ENCODE peak calls at places on chromosomes 2 and 18, in six cellular contexts. One of them, this sample, is unnamed.

GRCh38 chr2:109260886-109261700 is 132.1 kb downstream of the SH3RF3 start:
- DNase-seq in HepG2: peak; percentile 23
- DNase-seq in GM12878: no peak
- DNase-seq in HCT116: no peak
- DNase-seq in K562: no peak
- DNase-seq in H1: no peak
- DNase-seq in this sample: peak; percentile 22

GRCh38 chr18:49815927-49816326 is 2.6 kb upstream of the ACAA2 start:
- DNase-seq in GM12878: no peak
- DNase-seq in HCT116: no peak
- DNase-seq in H1: no peak
- DNase-seq in K562: no peak
- DNase-seq in HepG2: no peak
- DNase-seq in this sample: no peak

GRCh38 chr2:196131949-196132925 is 39.1 kb downstream of the STK17B start:
- DNase-seq in HepG2: no peak
- DNase-seq in HCT116: no peak
- DNase-seq in H1: no peak
- DNase-seq in GM12878: no peak
- DNase-seq in K562: no peak
- DNase-seq in this sample: no peak

GRCh38 chr2:85704800-85705679 is 10.9 kb downstream of the GNLY start:
- DNase-seq in H1: no peak
- DNase-seq in HCT116: no peak
- DNase-seq in K562: no peak
- DNase-seq in HepG2: no peak
- DNase-seq in GM12878: peak; percentile 63
- DNase-seq in this sample: no peak

GRCh38 chr2:145593991-145594702 is 1074.2 kb upstream of the ZEB2 start:
- DNase-seq in HepG2: no peak
- DNase-seq in HCT116: no peak
- DNase-seq in K562: peak; percentile 24
- DNase-seq in GM12878: no peak
- DNase-seq in H1: no peak
- DNase-seq in this sample: no peak

GRCh38 chr2:147260243-147260642 is 584.6 kb upstream of the ACVR2A start:
- DNase-seq in K562: no peak
- DNase-seq in H1: no peak
- DNase-seq in HepG2: no peak
- DNase-seq in GM12878: no peak
- DNase-seq in HCT116: no peak
- DNase-seq in this sample: no peak

GRCh38 chr2:3223080-3223923 is 154.3 kb downstream of the EIPR1 start:
- DNase-seq in GM12878: peak; percentile 91
- DNase-seq in HCT116: no peak
- DNase-seq in K562: no peak
- DNase-seq in H1: no peak
- DNase-seq in HepG2: no peak
- DNase-seq in this sample: no peak

GRCh38 chr18:332007-332406 is 64.2 kb upstream of the THOC1 start:
- DNase-seq in HepG2: no peak
- DNase-seq in H1: no peak
- DNase-seq in HCT116: no peak
- DNase-seq in K562: no peak
- DNase-seq in GM12878: no peak
- DNase-seq in this sample: no peak

GRCh38 chr2:17104454-17104853 is 413.8 kb downstream of the RAD51AP2 start:
- DNase-seq in HCT116: no peak
- DNase-seq in HepG2: no peak
- DNase-seq in K562: no peak
- DNase-seq in GM12878: no peak
- DNase-seq in H1: no peak
- DNase-seq in this sample: no peak

GRCh38 chr2:158464426-158465281 is 7.9 kb downstream of the PKP4 start:
- DNase-seq in HepG2: peak; percentile 40
- DNase-seq in GM12878: no peak
- DNase-seq in K562: peak; percentile 50
- DNase-seq in H1: no peak
- DNase-seq in HCT116: no peak
- DNase-seq in this sample: no peak

GRCh38 chr2:85538507-85539360 is at the start of gene MAT2A:
- DNase-seq in HCT116: peak; percentile 89
- DNase-seq in K562: peak; percentile 88
- DNase-seq in H1: peak; percentile 99
- DNase-seq in HepG2: peak; percentile 91
- DNase-seq in GM12878: peak; percentile 56
- DNase-seq in this sample: peak; percentile 94

GRCh38 chr2:24490674-24491625 is at the start of gene NCOA1:
- DNase-seq in H1: peak; percentile 89
- DNase-seq in HCT116: peak; percentile 75
- DNase-seq in HepG2: peak; percentile 75
- DNase-seq in GM12878: no peak
- DNase-seq in K562: peak; percentile 89
- DNase-seq in this sample: peak; percentile 91

GRCh38 chr2:195513119-195513518 is 143.9 kb upstream of the SLC39A10 start:
- DNase-seq in H1: no peak
- DNase-seq in HCT116: no peak
- DNase-seq in HepG2: no peak
- DNase-seq in GM12878: no peak
- DNase-seq in K562: no peak
- DNase-seq in this sample: no peak

GRCh38 chr2:160694631-160695030 is 201.0 kb upstream of the RBMS1 start:
- DNase-seq in HCT116: no peak
- DNase-seq in K562: no peak
- DNase-seq in H1: no peak
- DNase-seq in HepG2: no peak
- DNase-seq in GM12878: no peak
- DNase-seq in this sample: no peak

GRCh38 chr18:61887838-61888237 is 5.0 kb downstream of the RNF152 start:
- DNase-seq in K562: no peak
- DNase-seq in H1: no peak
- DNase-seq in HepG2: no peak
- DNase-seq in GM12878: no peak
- DNase-seq in HCT116: no peak
- DNase-seq in this sample: no peak

GRCh38 chr2:239201884-239202283 is 198.9 kb downstream of the HDAC4 start:
- DNase-seq in H1: no peak
- DNase-seq in K562: no peak
- DNase-seq in HepG2: no peak
- DNase-seq in GM12878: no peak
- DNase-seq in HCT116: no peak
- DNase-seq in this sample: no peak

GRCh38 chr2:200373973-200374416 is 67.5 kb downstream of the SPATS2L start:
- DNase-seq in H1: no peak
- DNase-seq in GM12878: peak; percentile 68
- DNase-seq in HCT116: no peak
- DNase-seq in K562: no peak
- DNase-seq in HepG2: peak; percentile 25
- DNase-seq in this sample: no peak

GRCh38 chr2:16047701-16048100 is 107.4 kb downstream of the MYCN start:
- DNase-seq in GM12878: no peak
- DNase-seq in HepG2: no peak
- DNase-seq in K562: no peak
- DNase-seq in H1: no peak
- DNase-seq in HCT116: no peak
- DNase-seq in this sample: no peak

GRCh38 chr2:53594586-53594918 is 173.1 kb upstream of the CHAC2 start:
- DNase-seq in K562: no peak
- DNase-seq in HepG2: no peak
- DNase-seq in GM12878: no peak
- DNase-seq in H1: no peak
- DNase-seq in HCT116: no peak
- DNase-seq in this sample: no peak

GRCh38 chr2:61255580-61256437 is 93.8 kb downstream of the C2orf74 start:
- DNase-seq in K562: no peak
- DNase-seq in HepG2: peak; percentile 64
- DNase-seq in HCT116: no peak
- DNase-seq in GM12878: no peak
- DNase-seq in H1: no peak
- DNase-seq in this sample: no peak

GRCh38 chr18:56021136-56021813 is 433.3 kb upstream of the TCF4 start:
- DNase-seq in H1: no peak
- DNase-seq in K562: no peak
- DNase-seq in HepG2: no peak
- DNase-seq in GM12878: no peak
- DNase-seq in HCT116: no peak
- DNase-seq in this sample: no peak

GRCh38 chr18:62279561-62279960 is 45.5 kb upstream of the TNFRSF11A start:
- DNase-seq in K562: no peak
- DNase-seq in HepG2: no peak
- DNase-seq in GM12878: no peak
- DNase-seq in HCT116: no peak
- DNase-seq in H1: no peak
- DNase-seq in this sample: no peak

DNA sequence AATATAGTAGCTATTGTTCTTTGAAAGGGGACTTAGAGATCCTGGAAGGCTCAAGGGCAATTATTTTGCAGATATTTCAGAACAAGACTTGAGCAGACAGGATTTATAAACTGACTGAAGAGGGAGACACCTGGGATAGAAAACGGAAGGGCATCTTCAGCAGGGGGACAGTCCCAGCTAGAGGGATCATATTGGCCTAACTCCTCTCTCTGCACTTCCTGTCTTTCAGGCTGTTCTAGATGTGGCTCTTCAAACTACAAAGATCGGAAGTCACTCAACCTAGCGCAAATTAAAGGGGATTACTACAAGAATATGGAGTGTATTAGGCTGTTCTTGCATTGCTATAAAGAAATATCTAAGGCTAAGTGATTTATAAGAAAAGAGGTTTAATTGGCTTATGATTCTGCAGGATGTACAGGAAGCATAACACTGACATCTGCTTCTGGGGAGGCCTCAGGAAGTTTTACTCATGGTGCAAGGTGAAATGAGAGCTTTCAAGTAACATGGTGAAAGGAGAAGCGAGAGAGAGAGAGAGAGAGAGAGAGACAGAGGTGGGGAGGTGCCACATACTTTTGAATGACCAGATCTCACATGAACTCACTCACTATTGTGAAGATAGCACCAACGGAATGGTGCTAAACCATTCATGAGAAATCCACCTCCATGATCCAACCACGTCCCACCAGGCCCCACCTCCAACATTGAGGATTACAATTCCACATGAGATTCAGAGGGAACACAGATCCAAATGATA is 5.3 kb upstream of the CTIF start:
- DNase-seq in K562: no peak
- DNase-seq in HepG2: no peak
- DNase-seq in HCT116: no peak
- DNase-seq in GM12878: peak; percentile 5
- DNase-seq in H1: no peak
- DNase-seq in this sample: no peak
- TF ChIP-seq ZNF274 in K562: no peak
- TF ChIP-seq ZNF274 in HepG2: no peak
- TF ChIP-seq ZNF274 in HCT116: no peak
- TF ChIP-seq ZNF274 in GM12878: no peak
- TF ChIP-seq ZNF274 in H1: no peak
- TF ChIP-seq ZNF274 in this sample: no peak

DNA sequence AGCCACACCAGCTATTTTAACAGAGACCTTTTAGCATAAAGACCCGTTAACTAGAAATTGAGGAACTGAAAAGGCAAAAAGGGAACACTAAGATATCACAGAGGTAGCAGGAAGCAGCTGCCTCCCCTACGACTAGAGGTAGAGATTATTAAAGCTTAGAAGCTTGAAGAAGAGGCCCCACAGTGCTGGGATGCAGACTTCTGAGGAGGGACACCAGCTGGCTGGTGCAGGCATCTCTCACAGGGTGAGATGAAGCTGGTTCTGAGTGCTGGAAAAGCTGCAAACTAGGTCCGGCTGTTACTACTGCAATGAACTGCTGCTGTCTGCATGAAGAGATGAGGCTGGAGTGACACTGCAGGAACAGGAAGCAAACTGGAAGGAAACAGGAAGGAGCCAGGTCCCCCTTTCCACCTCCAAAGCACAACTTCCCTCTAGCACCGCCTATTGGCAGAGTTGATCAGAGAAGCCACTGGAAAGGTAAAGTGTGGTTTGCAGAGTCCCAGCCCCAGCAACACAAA is 61.2 kb upstream of the MRPS9 start:
- DNase-seq in K562: peak; percentile 27
- DNase-seq in HepG2: peak; percentile 33
- DNase-seq in GM12878: peak; percentile 62
- DNase-seq in HCT116: peak; percentile 40
- DNase-seq in H1: peak; percentile 63
- DNase-seq in this sample: no peak
- TF ChIP-seq ZNF274 in K562: no peak
- TF ChIP-seq ZNF274 in HepG2: no peak
- TF ChIP-seq ZNF274 in GM12878: no peak
- TF ChIP-seq ZNF274 in HCT116: no peak
- TF ChIP-seq ZNF274 in H1: no peak
- TF ChIP-seq ZNF274 in this sample: no peak

GRCh38 chr2:55014962-55015939 is 35.0 kb downstream of the RTN4 start:
- DNase-seq in H1: no peak
- DNase-seq in HepG2: peak; percentile 91
- DNase-seq in K562: no peak
- DNase-seq in GM12878: no peak
- DNase-seq in HCT116: peak; percentile 54
- DNase-seq in this sample: no peak
- TF ChIP-seq ZNF274 in H1: no peak
- TF ChIP-seq ZNF274 in HepG2: no peak
- TF ChIP-seq ZNF274 in K562: no peak
- TF ChIP-seq ZNF274 in GM12878: no peak
- TF ChIP-seq ZNF274 in HCT116: no peak
- TF ChIP-seq ZNF274 in this sample: no peak

GRCh38 chr2:170503563-170503962 is 211.6 kb upstream of the SP5 start:
- DNase-seq in HepG2: no peak
- DNase-seq in HCT116: no peak
- DNase-seq in GM12878: no peak
- DNase-seq in K562: no peak
- DNase-seq in H1: no peak
- DNase-seq in this sample: no peak

GRCh38 chr2:170500104-170500503 is 215.0 kb upstream of the SP5 start:
- DNase-seq in H1: no peak
- DNase-seq in HCT116: no peak
- DNase-seq in K562: no peak
- DNase-seq in HepG2: no peak
- DNase-seq in GM12878: no peak
- DNase-seq in this sample: no peak

GRCh38 chr2:170502400-170503135 is 212.6 kb upstream of the SP5 start:
- DNase-seq in HCT116: no peak
- DNase-seq in K562: no peak
- DNase-seq in GM12878: no peak
- DNase-seq in H1: no peak
- DNase-seq in HepG2: no peak
- DNase-seq in this sample: peak; percentile 82

GRCh38 chr2:170498559-170498958 is 216.6 kb upstream of the SP5 start:
- DNase-seq in HCT116: no peak
- DNase-seq in H1: no peak
- DNase-seq in HepG2: no peak
- DNase-seq in GM12878: no peak
- DNase-seq in K562: no peak
- DNase-seq in this sample: no peak

GRCh38 chr2:170500770-170501169 is 214.4 kb upstream of the SP5 start:
- DNase-seq in H1: no peak
- DNase-seq in K562: no peak
- DNase-seq in HepG2: no peak
- DNase-seq in GM12878: no peak
- DNase-seq in HCT116: no peak
- DNase-seq in this sample: no peak
- TF ChIP-seq ZNF274 in H1: no peak
- TF ChIP-seq ZNF274 in K562: no peak
- TF ChIP-seq ZNF274 in HepG2: no peak
- TF ChIP-seq ZNF274 in GM12878: no peak
- TF ChIP-seq ZNF274 in HCT116: no peak
- TF ChIP-seq ZNF274 in this sample: no peak

GRCh38 chr2:105118960-105119359 is 81.1 kb downstream of the MRPS9 start:
- DNase-seq in HCT116: no peak
- DNase-seq in H1: peak; percentile 88
- DNase-seq in HepG2: no peak
- DNase-seq in K562: no peak
- DNase-seq in GM12878: no peak
- DNase-seq in this sample: no peak
- TF ChIP-seq ZNF274 in HCT116: no peak
- TF ChIP-seq ZNF274 in H1: no peak
- TF ChIP-seq ZNF274 in HepG2: no peak
- TF ChIP-seq ZNF274 in K562: no peak
- TF ChIP-seq ZNF274 in GM12878: no peak
- TF ChIP-seq ZNF274 in this sample: no peak

This sample was measured in NT2/D1.